ENCODE peak calls at places on chromosomes 16 and 17, in five cellular contexts. One of them, this sample, is unnamed.

GRCh38 chr16:69861276-69862030 is 89.7 kb upstream of the CLEC18A start:
- DNase-seq in MM.1S: no peak
- DNase-seq in PC-9: no peak
- DNase-seq in A673: no peak
- DNase-seq in neural progenitor cell: no peak
- DNase-seq in this sample: no peak

GRCh38 chr16:80791411-80791810 is 13.0 kb downstream of the CDYL2 start:
- DNase-seq in MM.1S: no peak
- DNase-seq in PC-9: no peak
- DNase-seq in A673: no peak
- DNase-seq in neural progenitor cell: no peak
- DNase-seq in this sample: no peak

GRCh38 chr17:53012364-53012763 is 810.4 kb upstream of the KIF2B start:
- DNase-seq in MM.1S: no peak
- DNase-seq in PC-9: no peak
- DNase-seq in A673: no peak
- DNase-seq in neural progenitor cell: peak; percentile 13
- DNase-seq in this sample: no peak

GRCh38 chr17:77441130-77441920 is 300.6 kb downstream of the SEC14L1 start:
- DNase-seq in MM.1S: peak; percentile 95
- DNase-seq in PC-9: no peak
- DNase-seq in A673: no peak
- DNase-seq in neural progenitor cell: no peak
- DNase-seq in this sample: no peak

GRCh38 chr17:71985111-71986039 is 135.4 kb upstream of the SOX9 start:
- DNase-seq in MM.1S: no peak
- DNase-seq in PC-9: peak; percentile 42
- DNase-seq in A673: no peak
- DNase-seq in neural progenitor cell: no peak
- DNase-seq in this sample: peak; percentile 84

GRCh38 chr16:15775209-15775608 is 81.6 kb downstream of the MYH11 start:
- DNase-seq in MM.1S: no peak
- DNase-seq in PC-9: no peak
- DNase-seq in A673: peak; percentile 24
- DNase-seq in neural progenitor cell: no peak
- DNase-seq in this sample: peak; percentile 33

GRCh38 chr17:69170377-69170776 is 28.7 kb upstream of the ABCA6 start:
- DNase-seq in MM.1S: no peak
- DNase-seq in PC-9: no peak
- DNase-seq in A673: no peak
- DNase-seq in neural progenitor cell: no peak
- DNase-seq in this sample: no peak

GRCh38 chr16:27080870-27081269 is 14.1 kb downstream of the C16orf82 start:
- DNase-seq in MM.1S: no peak
- DNase-seq in PC-9: no peak
- DNase-seq in A673: peak; percentile 17
- DNase-seq in neural progenitor cell: peak; percentile 48
- DNase-seq in this sample: peak; percentile 13

GRCh38 chr16:66266436-66267286 is 99.8 kb upstream of the CDH5 start:
- DNase-seq in MM.1S: no peak
- DNase-seq in PC-9: no peak
- DNase-seq in A673: peak; percentile 55
- DNase-seq in neural progenitor cell: peak; percentile 48
- DNase-seq in this sample: no peak

GRCh38 chr17:13365331-13365730 is 236.4 kb downstream of the HS3ST3A1 start:
- DNase-seq in MM.1S: no peak
- DNase-seq in PC-9: no peak
- DNase-seq in A673: no peak
- DNase-seq in neural progenitor cell: no peak
- DNase-seq in this sample: no peak

GRCh38 chr16:66516808-66517585 is 32.9 kb downstream of the TK2 start:
- DNase-seq in MM.1S: peak; percentile 99
- DNase-seq in PC-9: peak; percentile 91
- DNase-seq in A673: peak; percentile 60
- DNase-seq in neural progenitor cell: peak; percentile 18
- DNase-seq in this sample: peak; percentile 95

GRCh38 chr17:43171761-43172487 is 910 bp downstream of the NBR1 start:
- DNase-seq in MM.1S: peak; percentile 11
- DNase-seq in PC-9: peak; percentile 48
- DNase-seq in A673: peak; percentile 71
- DNase-seq in neural progenitor cell: peak; percentile 8
- DNase-seq in this sample: peak; percentile 83

GRCh38 chr16:31200821-31201510 is 1.6 kb downstream of the PYCARD start:
- DNase-seq in MM.1S: no peak
- DNase-seq in PC-9: peak; percentile 31
- DNase-seq in A673: no peak
- DNase-seq in neural progenitor cell: no peak
- DNase-seq in this sample: peak; percentile 50

GRCh38 chr16:29984137-29984763 is 10.6 kb downstream of the TAOK2 start:
- DNase-seq in MM.1S: no peak
- DNase-seq in PC-9: no peak
- DNase-seq in A673: no peak
- DNase-seq in neural progenitor cell: no peak
- DNase-seq in this sample: no peak

GRCh38 chr17:77884019-77884418 is 74.5 kb upstream of the TNRC6C start:
- DNase-seq in MM.1S: no peak
- DNase-seq in PC-9: no peak
- DNase-seq in A673: peak; percentile 45
- DNase-seq in neural progenitor cell: peak; percentile 90
- DNase-seq in this sample: no peak

GRCh38 chr16:47925811-47926460 is 229.9 kb downstream of the ABCC12 start:
- DNase-seq in MM.1S: no peak
- DNase-seq in PC-9: peak; percentile 41
- DNase-seq in A673: no peak
- DNase-seq in neural progenitor cell: no peak
- DNase-seq in this sample: peak; percentile 64

GRCh38 chr17:34369196-34369500 is 6.1 kb upstream of the CCL1 start:
- DNase-seq in MM.1S: no peak
- DNase-seq in PC-9: no peak
- DNase-seq in A673: no peak
- DNase-seq in neural progenitor cell: no peak
- DNase-seq in this sample: no peak

GRCh38 chr17:57732062-57732461 is 13.0 kb downstream of the CCDC182 start:
- DNase-seq in MM.1S: no peak
- DNase-seq in PC-9: no peak
- DNase-seq in A673: no peak
- DNase-seq in neural progenitor cell: no peak
- DNase-seq in this sample: no peak

GRCh38 chr16:16148755-16149154 is 74.5 kb downstream of the ABCC6 start:
- DNase-seq in MM.1S: no peak
- DNase-seq in PC-9: no peak
- DNase-seq in A673: no peak
- DNase-seq in neural progenitor cell: no peak
- DNase-seq in this sample: no peak

GRCh38 chr17:31561469-31562412 is 170.3 kb downstream of the RAB11FIP4 start:
- DNase-seq in MM.1S: no peak
- DNase-seq in PC-9: peak; percentile 58
- DNase-seq in A673: no peak
- DNase-seq in neural progenitor cell: no peak
- DNase-seq in this sample: peak; percentile 30

GRCh38 chr17:75267403-75268232 is 3.4 kb downstream of the MIF4GD start:
- DNase-seq in MM.1S: no peak
- DNase-seq in PC-9: no peak
- DNase-seq in A673: no peak
- DNase-seq in neural progenitor cell: peak; percentile 57
- DNase-seq in this sample: peak; percentile 18

GRCh38 chr17:77349976-77350830 is 209.4 kb downstream of the SEC14L1 start:
- DNase-seq in MM.1S: no peak
- DNase-seq in PC-9: no peak
- DNase-seq in A673: no peak
- DNase-seq in neural progenitor cell: no peak
- DNase-seq in this sample: no peak

GRCh38 chr17:1727258-1727789 is 2.8 kb downstream of the WDR81 start:
- DNase-seq in MM.1S: no peak
- DNase-seq in PC-9: no peak
- DNase-seq in A673: no peak
- DNase-seq in neural progenitor cell: no peak
- DNase-seq in this sample: no peak

GRCh38 chr17:77405867-77406513 is 265.2 kb downstream of the SEC14L1 start:
- DNase-seq in MM.1S: no peak
- DNase-seq in PC-9: no peak
- DNase-seq in A673: no peak
- DNase-seq in neural progenitor cell: no peak
- DNase-seq in this sample: no peak

GRCh38 chr16:86756882-86757703 is 178.7 kb downstream of the FOXL1 start:
- DNase-seq in MM.1S: no peak
- DNase-seq in PC-9: no peak
- DNase-seq in A673: no peak
- DNase-seq in neural progenitor cell: no peak
- DNase-seq in this sample: no peak

GRCh38 chr16:58459344-58460218 is 40.4 kb upstream of the NDRG4 start:
- DNase-seq in MM.1S: no peak
- DNase-seq in PC-9: peak; percentile 46
- DNase-seq in A673: no peak
- DNase-seq in neural progenitor cell: no peak
- DNase-seq in this sample: peak; percentile 82

GRCh38 chr17:58741121-58741625 is 14.5 kb upstream of the PPM1E start:
- DNase-seq in MM.1S: no peak
- DNase-seq in PC-9: peak; percentile 28
- DNase-seq in A673: no peak
- DNase-seq in neural progenitor cell: no peak
- DNase-seq in this sample: peak; percentile 93

GRCh38 chr17:14940112-14940945 is 324.8 kb downstream of the PMP22 start:
- DNase-seq in MM.1S: no peak
- DNase-seq in PC-9: no peak
- DNase-seq in A673: no peak
- DNase-seq in neural progenitor cell: no peak
- DNase-seq in this sample: no peak

DNA sequence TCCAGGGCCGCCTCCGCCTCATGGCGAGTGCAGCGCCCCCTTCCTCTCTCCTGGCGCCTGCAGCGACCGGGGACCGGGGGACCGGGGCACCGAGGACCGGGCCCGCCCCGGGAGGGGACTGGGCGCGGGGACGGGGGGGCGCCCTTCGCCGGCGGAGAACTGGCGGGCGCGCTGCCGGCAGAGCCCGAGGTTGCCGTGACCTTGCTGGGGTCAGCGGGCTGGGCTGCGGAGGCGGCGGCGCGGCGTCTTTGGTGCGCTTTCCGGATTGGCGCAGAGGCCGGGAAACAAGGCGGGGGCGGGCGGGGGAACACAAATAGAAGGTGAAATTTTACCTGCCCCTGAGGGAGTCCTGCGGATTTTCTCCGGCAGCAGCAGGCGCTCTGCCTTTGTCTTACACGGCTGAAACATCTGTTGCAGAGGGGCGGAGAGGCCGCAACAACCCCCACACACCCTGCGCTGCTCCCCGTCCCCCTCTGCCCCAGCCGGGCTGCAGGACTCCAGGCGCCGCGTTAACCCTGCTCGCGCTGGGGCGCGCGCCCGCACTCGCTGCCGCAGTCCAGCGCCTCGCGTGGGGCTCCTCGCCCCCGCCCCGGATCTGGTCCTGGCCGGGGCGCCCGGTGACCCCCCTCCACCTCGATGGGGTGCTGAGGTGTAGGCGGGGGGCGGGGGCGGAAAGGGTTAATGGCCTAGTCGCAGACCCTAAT is 53.5 kb downstream of the SREBF1 start:
- DNase-seq in MM.1S: peak; percentile 71
- DNase-seq in PC-9: peak; percentile 70
- DNase-seq in A673: peak; percentile 82
- DNase-seq in neural progenitor cell: peak; percentile 88
- DNase-seq in this sample: peak; percentile 57
- TF ChIP-seq EZH2 in MM.1S: no peak
- TF ChIP-seq EZH2 in PC-9: no peak
- TF ChIP-seq EZH2 in A673: no peak
- TF ChIP-seq EZH2 in neural progenitor cell: no peak
- TF ChIP-seq EZH2 in this sample: no peak

DNA sequence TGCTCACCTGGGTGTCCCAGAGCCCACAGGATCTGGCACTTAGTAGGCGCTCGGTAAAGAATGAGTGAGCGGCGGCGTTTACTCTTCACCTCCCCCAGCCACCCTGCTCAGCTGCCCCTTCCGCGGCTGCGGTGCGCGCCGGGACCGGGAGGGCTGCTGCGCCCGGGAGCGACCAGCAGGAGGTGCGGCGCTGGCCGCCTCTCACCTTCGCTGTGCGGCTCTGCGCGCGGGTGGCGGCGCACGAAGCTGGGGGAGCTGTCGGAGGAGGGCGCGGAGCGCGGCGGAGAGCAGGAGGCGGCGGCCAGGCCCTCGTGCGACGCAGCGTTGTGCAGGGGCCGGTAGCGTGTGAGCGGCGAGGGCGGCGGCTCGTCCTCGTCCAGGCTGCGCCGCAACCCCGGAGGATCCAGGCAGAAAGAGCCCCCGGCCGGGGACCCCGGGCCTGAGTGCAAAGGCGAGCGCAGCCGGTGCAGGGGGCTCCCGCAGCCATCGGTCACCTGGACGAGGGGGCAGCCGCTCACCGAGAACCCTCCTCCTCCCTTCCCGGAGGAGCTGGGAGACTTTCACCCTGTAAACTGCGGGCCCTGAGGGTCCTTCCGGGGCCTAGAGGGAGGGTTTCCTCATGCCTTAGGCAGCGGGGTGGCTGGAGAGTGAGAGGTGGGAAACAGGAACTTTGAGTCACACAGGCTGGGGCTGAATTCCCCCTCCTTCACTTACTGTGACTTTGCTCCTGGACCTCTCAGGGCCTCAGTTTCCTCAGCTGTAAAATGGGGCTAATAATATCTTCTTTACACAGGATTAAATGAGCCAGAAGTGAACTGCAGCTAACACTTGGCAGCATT is 12.5 kb downstream of the SAMD14 start:
- DNase-seq in MM.1S: peak; percentile 74
- DNase-seq in PC-9: peak; percentile 62
- DNase-seq in A673: peak; percentile 44
- DNase-seq in neural progenitor cell: peak; percentile 92
- DNase-seq in this sample: peak; percentile 85
- TF ChIP-seq EZH2 in MM.1S: no peak
- TF ChIP-seq EZH2 in PC-9: no peak
- TF ChIP-seq EZH2 in A673: no peak
- TF ChIP-seq EZH2 in neural progenitor cell: peak; percentile 63
- TF ChIP-seq EZH2 in this sample: no peak

DNA sequence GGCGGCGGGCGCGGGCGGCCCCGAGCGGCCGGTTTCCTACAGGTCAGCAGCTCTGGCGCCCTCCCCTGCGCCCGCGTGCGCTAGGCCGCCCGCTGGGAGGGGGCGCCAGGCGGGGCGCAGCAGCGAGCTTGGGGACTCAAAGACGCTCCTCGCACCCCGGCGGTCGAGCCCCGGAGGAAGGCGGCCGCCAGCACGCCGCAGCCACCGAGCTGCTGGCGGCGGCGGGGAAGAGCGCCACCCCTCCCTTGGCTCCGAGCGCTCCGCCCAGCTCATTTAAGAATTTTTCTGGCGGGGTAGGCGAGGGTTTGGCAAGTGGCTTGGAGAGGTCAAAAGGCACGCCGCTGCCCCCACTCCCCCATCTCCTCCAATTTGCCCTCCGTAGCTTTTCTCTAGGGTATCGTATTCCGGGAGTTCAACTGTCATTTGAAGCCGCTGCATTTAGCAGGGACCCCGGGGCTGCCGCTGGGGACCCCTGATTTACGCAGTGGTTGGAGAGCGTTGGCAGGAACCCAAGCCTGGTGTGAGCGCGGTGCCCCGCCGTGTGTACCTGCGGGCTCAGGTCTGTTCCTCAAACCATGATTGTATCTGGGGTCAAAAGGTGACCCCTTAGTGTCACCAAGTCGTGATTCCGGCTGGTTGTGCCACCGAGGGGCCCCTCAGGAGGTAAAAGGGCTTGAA is 59.5 kb upstream of the GSE1 start:
- DNase-seq in MM.1S: peak; percentile 48
- DNase-seq in PC-9: peak; percentile 68
- DNase-seq in A673: peak; percentile 67
- DNase-seq in neural progenitor cell: no peak
- DNase-seq in this sample: peak; percentile 50
- TF ChIP-seq EZH2 in MM.1S: no peak
- TF ChIP-seq EZH2 in PC-9: no peak
- TF ChIP-seq EZH2 in A673: no peak
- TF ChIP-seq EZH2 in neural progenitor cell: no peak
- TF ChIP-seq EZH2 in this sample: no peak

GRCh38 chr16:72620853-72621252 is 427.1 kb downstream of the ZFHX3 start:
- DNase-seq in MM.1S: no peak
- DNase-seq in PC-9: no peak
- DNase-seq in A673: no peak
- DNase-seq in neural progenitor cell: no peak
- DNase-seq in this sample: no peak
- TF ChIP-seq EZH2 in MM.1S: no peak
- TF ChIP-seq EZH2 in PC-9: no peak
- TF ChIP-seq EZH2 in A673: no peak
- TF ChIP-seq EZH2 in neural progenitor cell: no peak
- TF ChIP-seq EZH2 in this sample: no peak

This sample was measured in PC-3.